ENCODE peak calls at places on chromosomes 3 and 15, in seven cellular contexts. N is fibroblast of pulmonary artery; O is GM13976; B is stimulated activated CD8-positive, alpha-beta memory T cell treated with anti-CD3 and anti-CD28 coated beads, Interleukin-15, amount 100 ng/mL, for 24 hours; X is left colon; R is posterior vena cava; C is activated naive CD8-positive, alpha-beta T cell treated with anti-CD3 and anti-CD28 coated beads for 36 hours. J is an unnamed sample.

GRCh38 chr15:53589526-53590057 is 169.9 kb downstream of the WDR72 start:
- DNase-seq in C (no peak), B (no peak), X (no peak), R (no peak), N (no peak), O (no peak), J (no peak)

GRCh38 chr3:19931180-19931692 is 2.8 kb downstream of the EFHB start:
- DNase-seq in C (peak; percentile 42), O (peak; percentile 61), B (no peak), R (no peak), X (no peak), N (no peak), J (peak; percentile 55)

GRCh38 chr3:195715583-195716266 is 5.1 kb upstream of the MUC20 start:
- DNase-seq in B (no peak), O (no peak), N (no peak), X (no peak), C (peak; percentile 39), R (no peak), J (no peak)

GRCh38 chr3:42090973-42091731 is at the start of gene TRAK1:
- DNase-seq in C (no peak), R (no peak), N (peak; percentile 82), B (no peak), O (no peak), X (no peak), J (no peak)

GRCh38 chr15:68430471-68431036 is 1.4 kb downstream of the ITGA11 start:
- DNase-seq in O (peak; percentile 6), N (no peak), X (no peak), B (no peak), C (no peak), R (peak; percentile 28), J (no peak)

GRCh38 chr15:71052356-71052755 is 62.9 kb upstream of the THSD4 start:
- DNase-seq in O (no peak), B (no peak), X (no peak), R (no peak), N (peak; percentile 81), C (no peak), J (no peak)

GRCh38 chr15:51731549-51732267 is 5.7 kb downstream of the LYSMD2 start:
- DNase-seq in X (peak; percentile 27), B (no peak), C (peak; percentile 29), O (peak; percentile 51), N (peak; percentile 67), R (no peak), J (peak; percentile 66)

GRCh38 chr3:128874481-128875180 is 4.8 kb upstream of the ACAD9 start:
- DNase-seq in O (no peak), R (no peak), N (no peak), B (no peak), X (no peak), C (no peak), J (no peak)

GRCh38 chr3:108394016-108394415 is 97.7 kb downstream of the HHLA2 start:
- DNase-seq in R (no peak), X (no peak), B (no peak), N (no peak), C (no peak), O (no peak), J (no peak)

GRCh38 chr3:150158974-150159625 is 188.4 kb upstream of the PFN2 start:
- DNase-seq in C (no peak), O (no peak), R (no peak), N (peak; percentile 44), X (no peak), B (no peak), J (no peak)

GRCh38 chr3:127137757-127138536 is 55.0 kb upstream of the PRR23E start:
- DNase-seq in N (no peak), C (no peak), X (no peak), R (no peak), B (no peak), O (no peak), J (no peak)

GRCh38 chr3:137062250-137062649 is 104.5 kb downstream of the IL20RB start:
- DNase-seq in R (no peak), C (no peak), B (no peak), O (no peak), N (no peak), X (no peak), J (no peak)

GRCh38 chr3:49173116-49173791 is 1.9 kb downstream of the KLHDC8B start:
- DNase-seq in O (no peak), X (peak; percentile 37), B (no peak), N (peak; percentile 48), C (no peak), R (no peak), J (no peak)

GRCh38 chr3:152650177-152650576 is 184.8 kb upstream of the P2RY1 start:
- DNase-seq in B (no peak), O (no peak), C (no peak), X (no peak), R (no peak), N (peak; percentile 15), J (no peak)

GRCh38 chr3:163983948-163984347 is 1094.3 kb downstream of the SI start:
- DNase-seq in N (no peak), C (no peak), O (no peak), B (no peak), R (no peak), X (no peak), J (no peak)

GRCh38 chr15:27769652-27770051 is 329.5 kb downstream of the OCA2 start:
- DNase-seq in N (no peak), X (no peak), O (no peak), R (no peak), C (no peak), B (no peak), J (no peak)

GRCh38 chr3:53162672-53163458 is 1.9 kb downstream of the PRKCD start:
- DNase-seq in R (no peak), O (no peak), N (peak; percentile 18), B (no peak), X (peak; percentile 56), C (peak; percentile 29), J (no peak)

GRCh38 chr3:30629736-30630135 is 23.3 kb downstream of the TGFBR2 start:
- DNase-seq in R (no peak), O (no peak), B (no peak), N (no peak), C (no peak), X (no peak), J (no peak)

GRCh38 chr15:64574220-64574994 is 114.0 kb downstream of the ZNF609 start:
- DNase-seq in N (peak; percentile 39), X (no peak), R (no peak), O (no peak), C (no peak), B (no peak), J (no peak)

GRCh38 chr15:89615135-89615534 is 39.9 kb downstream of the TICRR start:
- DNase-seq in N (no peak), B (no peak), X (no peak), O (no peak), C (no peak), R (no peak), J (no peak)

GRCh38 chr15:67267440-67267839 is 12.9 kb downstream of the IQCH start:
- DNase-seq in R (no peak), O (no peak), X (peak; percentile 11), C (no peak), B (no peak), N (no peak), J (no peak)

GRCh38 chr3:165523801-165524200 is 313.4 kb downstream of the BCHE start:
- DNase-seq in X (no peak), B (no peak), O (no peak), R (no peak), N (peak; percentile 63), C (no peak), J (no peak)

GRCh38 chr3:89314454-89314853 is 207.0 kb downstream of the EPHA3 start:
- DNase-seq in R (no peak), X (no peak), O (no peak), N (peak; percentile 46), C (no peak), B (no peak), J (no peak)

GRCh38 chr3:133970916-133971315 is 58.8 kb downstream of the SLCO2A1 start:
- DNase-seq in N (no peak), B (no peak), R (peak; percentile 71), X (no peak), O (no peak), C (no peak), J (no peak)

GRCh38 chr3:30538787-30539186 is 67.6 kb upstream of the TGFBR2 start:
- DNase-seq in C (no peak), R (no peak), X (no peak), N (peak; percentile 88), O (no peak), B (no peak), J (no peak)

GRCh38 chr15:40247406-40247971 is 8.6 kb downstream of the PAK6 start:
- DNase-seq in B (no peak), R (no peak), O (no peak), N (no peak), X (no peak), C (no peak), J (no peak)

GRCh38 chr3:164897335-164897734 is 181.0 kb downstream of the SI start:
- DNase-seq in R (no peak), C (no peak), B (no peak), N (no peak), X (no peak), O (no peak), J (no peak)

GRCh38 chr3:38585791-38586420 is 63.6 kb downstream of the SCN5A start:
- DNase-seq in N (no peak), X (no peak), R (peak; percentile 71), C (no peak), O (no peak), B (no peak), J (no peak)

GRCh38 chr3:57206423-57206822 is 6.6 kb upstream of the HESX1 start:
- DNase-seq in N (no peak), R (no peak), O (no peak), B (no peak), X (no peak), C (no peak), J (no peak)

GRCh38 chr3:195834675-195835583 is 23.2 kb upstream of the MUC4 start:
- DNase-seq in X (no peak), N (no peak), B (no peak), C (no peak), O (no peak), R (no peak), J (no peak)

GRCh38 chr3:45794177-45794560 is 2.2 kb downstream of the SLC6A20 start:
- DNase-seq in C (no peak), N (no peak), O (no peak), R (no peak), B (no peak), X (no peak), J (no peak)

GRCh38 chr3:129824926-129825541 is 68.5 kb downstream of the TMCC1 start:
- DNase-seq in X (peak; percentile 16), N (peak; percentile 73), B (no peak), C (peak; percentile 46), R (no peak), O (peak; percentile 40), J (peak; percentile 49)

GRCh38 chr3:40120816-40121215 is 188.7 kb upstream of the EIF1B start:
- DNase-seq in R (no peak), X (no peak), O (no peak), N (peak; percentile 29), C (no peak), B (no peak), J (no peak)

GRCh38 chr15:52787549-52788098 is 2.5 kb downstream of the ONECUT1 start:
- DNase-seq in C (no peak), R (no peak), N (no peak), B (no peak), O (no peak), X (no peak), J (peak; percentile 14)

GRCh38 chr3:60636846-60637245 is 614.4 kb downstream of the FHIT start:
- DNase-seq in N (no peak), C (no peak), R (no peak), O (no peak), X (no peak), B (no peak), J (no peak)